ENCODE peak calls at places on chromosomes 12 and 14, in eight cellular contexts. A, L, V, W, M, O, E and Y are unnamed samples.

GRCh38 chr14:71594828-71595227 is 337.4 kb upstream of the RGS6 start:
- DNase-seq in E (no peak), M (no peak), O (no peak), V (no peak), A (peak), W (no peak), L (no peak), Y (no peak)

GRCh38 chr14:99752486-99753121 is 40.6 kb upstream of the EML1 start:
- DNase-seq in V (no peak), O (peak), L (peak), A (peak), W (peak), M (no peak), E (no peak), Y (no peak)

GRCh38 chr12:56220611-56221232 is 1.0 kb downstream of the RNF41 start:
- DNase-seq in M (no peak), W (peak), V (no peak), E (no peak), A (peak), O (no peak), L (no peak), Y (no peak)

GRCh38 chr12:92778525-92778924 is 75.7 kb downstream of the PLEKHG7 start:
- DNase-seq in O (no peak), L (no peak), V (no peak), A (no peak), M (no peak), W (no peak), E (no peak), Y (no peak)

GRCh38 chr12:89289720-89290119 is 62.6 kb downstream of the DUSP6 start:
- DNase-seq in L (no peak), E (no peak), V (no peak), W (no peak), M (no peak), O (no peak), A (no peak), Y (no peak)

GRCh38 chr12:2904260-2904659 is 13.6 kb downstream of the TULP3 start:
- DNase-seq in L (no peak), O (no peak), V (no peak), A (no peak), M (no peak), W (no peak), E (no peak), Y (no peak)

GRCh38 chr12:88207921-88208640 is 66.0 kb downstream of the TMTC3 start:
- DNase-seq in V (no peak), M (no peak), L (no peak), E (no peak), O (no peak), W (peak), A (peak), Y (no peak)

GRCh38 chr14:95182379-95182778 is 25.1 kb upstream of the DICER1 start:
- DNase-seq in V (no peak), W (no peak), E (no peak), O (no peak), A (no peak), L (no peak), M (peak), Y (no peak)

GRCh38 chr14:91872517-91873470 is 5.5 kb upstream of the TC2N start:
- DNase-seq in L (peak), A (peak), M (no peak), O (peak), W (peak), V (peak), E (peak), Y (peak)

GRCh38 chr12:96193725-96194571 is at the start of gene ELK3:
- DNase-seq in M (peak), O (peak), L (peak), E (peak), A (peak), W (peak), V (peak), Y (no peak)

GRCh38 chr12:25979563-25979962 is 21.1 kb downstream of the RASSF8 start:
- DNase-seq in M (no peak), V (no peak), W (peak), L (no peak), A (no peak), E (no peak), O (no peak), Y (no peak)

GRCh38 chr12:11026118-11026517 is 3.7 kb upstream of the TAS2R19 start:
- DNase-seq in O (no peak), M (peak), A (no peak), L (no peak), W (no peak), E (no peak), V (no peak), Y (no peak)

GRCh38 chr14:54881235-54881760 is 21.3 kb downstream of the GCH1 start:
- DNase-seq in V (peak), A (peak), E (no peak), W (peak), O (no peak), M (no peak), L (no peak), Y (no peak)

GRCh38 chr12:90174198-90174510 is 465.5 kb upstream of the ATP2B1 start:
- DNase-seq in E (no peak), O (no peak), V (no peak), M (no peak), W (peak), A (no peak), L (no peak), Y (no peak)

GRCh38 chr14:69620211-69620611 is 8.8 kb downstream of the SUSD6 start:
- DNase-seq in A (no peak), O (no peak), E (no peak), M (no peak), W (peak), L (no peak), V (no peak), Y (no peak)

GRCh38 chr12:124289634-124290600 is 5.0 kb upstream of the RFLNA start:
- DNase-seq in W (no peak), E (no peak), O (no peak), L (no peak), V (no peak), M (no peak), A (peak), Y (no peak)

GRCh38 chr14:95073947-95074346 is 83.4 kb downstream of the DICER1 start:
- DNase-seq in W (no peak), V (peak), E (no peak), L (no peak), A (no peak), O (no peak), M (no peak), Y (no peak)

GRCh38 chr12:51938744-51939143 is 12.8 kb upstream of the ACVR1B start:
- DNase-seq in M (no peak), L (no peak), V (no peak), E (no peak), O (no peak), W (peak), A (no peak), Y (no peak)

DNA sequence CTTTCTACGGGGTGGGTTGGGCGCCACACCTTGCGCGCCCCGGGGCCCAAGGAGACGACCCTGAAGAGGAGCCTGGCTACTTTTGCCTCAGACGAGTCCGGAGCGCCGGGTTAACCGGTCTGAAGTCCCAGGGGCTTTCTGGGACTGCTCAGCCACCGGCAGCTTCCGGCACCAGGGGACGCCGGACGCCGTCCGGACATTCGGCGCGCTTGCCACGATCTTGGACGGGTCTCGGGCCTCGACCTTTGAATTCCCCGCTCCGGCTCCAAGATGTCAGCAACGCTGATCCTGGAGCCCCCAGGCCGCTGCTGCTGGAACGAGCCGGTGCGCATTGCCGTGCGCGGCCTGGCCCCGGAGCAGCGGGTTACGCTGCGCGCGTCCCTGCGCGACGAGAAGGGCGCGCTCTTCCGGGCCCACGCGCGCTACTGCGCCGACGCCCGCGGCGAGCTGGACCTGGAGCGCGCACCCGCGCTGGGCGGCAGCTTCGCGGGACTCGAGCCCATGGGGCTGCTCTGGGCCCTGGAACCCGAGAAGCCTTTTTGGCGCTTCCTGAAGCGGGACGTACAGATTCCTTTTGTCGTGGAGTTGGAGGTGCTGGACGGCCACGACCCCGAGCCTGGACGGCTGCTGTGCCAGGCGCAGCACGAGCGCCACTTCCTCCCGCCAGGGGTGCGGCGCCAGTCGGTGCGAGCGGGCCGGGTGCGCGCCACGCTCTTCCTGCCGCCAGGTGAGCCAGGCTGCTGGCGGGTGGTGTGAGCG is at the start of gene ACOT4:
- DNase-seq in W (no peak), V (peak), L (peak), E (peak), O (peak), A (peak), M (peak), Y (no peak)
- TF ChIP-seq CTCF in W (peak), V (peak), L (peak), E (peak), O (peak), A (no peak), M (no peak), Y (no peak)

GRCh38 chr12:47818701-47819543 is 781 bp downstream of the HDAC7 start:
- DNase-seq in O (peak), E (peak), A (no peak), L (peak), V (peak), M (peak), W (no peak), Y (no peak)
- TF ChIP-seq CTCF in O (peak), E (peak), A (peak), L (peak), V (no peak), M (no peak), W (peak), Y (no peak)

DNA sequence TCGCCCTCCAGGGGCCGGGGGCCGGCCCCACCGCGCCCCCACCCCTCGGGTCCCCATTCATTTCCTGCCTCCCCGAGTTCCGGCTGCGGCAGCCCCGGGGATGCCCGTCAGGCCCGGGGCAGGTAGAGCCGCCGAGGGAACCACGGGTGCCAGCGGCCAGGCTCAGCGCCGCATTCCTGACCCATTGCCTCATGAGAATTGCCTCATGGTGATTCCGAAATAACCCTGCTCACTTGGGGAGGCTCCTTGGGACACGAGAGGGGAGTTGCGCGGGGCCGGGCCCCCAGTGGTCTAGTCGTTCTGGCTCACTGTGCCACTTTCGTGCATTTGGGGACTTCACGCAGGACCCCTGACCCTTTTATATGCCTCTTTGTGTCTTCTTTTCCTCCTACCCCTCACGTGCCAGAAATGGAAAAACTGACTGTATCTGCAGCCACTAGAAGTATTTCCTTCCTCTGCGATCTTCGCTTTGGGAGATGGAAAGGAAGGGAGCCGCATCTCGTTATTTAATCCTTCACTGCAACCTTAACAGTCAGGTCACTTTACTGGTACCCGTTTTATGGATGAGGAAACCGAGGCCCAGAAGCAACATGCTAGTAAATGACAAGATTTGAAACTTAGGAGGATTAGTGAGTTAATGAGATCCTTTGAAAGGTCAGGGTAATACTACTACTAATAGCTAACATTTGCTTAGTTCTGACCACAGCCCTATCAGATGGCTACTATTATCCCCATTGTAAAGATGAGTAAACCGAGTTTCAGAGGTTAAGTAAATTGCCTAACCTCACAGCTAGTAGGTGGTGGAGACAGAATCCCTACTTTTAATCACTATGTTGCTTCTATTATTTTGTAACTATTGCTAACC is 754 bp downstream of the PTPN11 start:
- DNase-seq in M (peak), V (peak), O (peak), A (peak), W (peak), L (peak), E (peak), Y (peak)
- TF ChIP-seq CTCF in M (no peak), V (peak), O (no peak), A (no peak), W (no peak), L (no peak), E (peak), Y (no peak)

GRCh38 chr12:115023279-115023678 is 339.3 kb upstream of the TBX3 start:
- DNase-seq in A (peak), V (peak), W (no peak), E (peak), O (peak), L (no peak), M (no peak), Y (no peak)
- TF ChIP-seq CTCF in A (no peak), V (no peak), W (no peak), E (no peak), O (no peak), L (no peak), M (no peak), Y (no peak)

GRCh38 chr12:71942259-71942658 is 3.6 kb downstream of the TPH2 start:
- DNase-seq in M (no peak), W (no peak), V (no peak), E (no peak), A (no peak), O (no peak), L (no peak), Y (no peak)

GRCh38 chr12:71941174-71941573 is 2.5 kb downstream of the TPH2 start:
- DNase-seq in W (no peak), A (no peak), O (no peak), E (no peak), L (no peak), V (no peak), M (no peak), Y (no peak)

GRCh38 chr12:71935594-71935993 is 3.1 kb upstream of the TPH2 start:
- DNase-seq in V (no peak), L (no peak), M (no peak), A (peak), E (no peak), W (peak), O (no peak), Y (no peak)

DNA sequence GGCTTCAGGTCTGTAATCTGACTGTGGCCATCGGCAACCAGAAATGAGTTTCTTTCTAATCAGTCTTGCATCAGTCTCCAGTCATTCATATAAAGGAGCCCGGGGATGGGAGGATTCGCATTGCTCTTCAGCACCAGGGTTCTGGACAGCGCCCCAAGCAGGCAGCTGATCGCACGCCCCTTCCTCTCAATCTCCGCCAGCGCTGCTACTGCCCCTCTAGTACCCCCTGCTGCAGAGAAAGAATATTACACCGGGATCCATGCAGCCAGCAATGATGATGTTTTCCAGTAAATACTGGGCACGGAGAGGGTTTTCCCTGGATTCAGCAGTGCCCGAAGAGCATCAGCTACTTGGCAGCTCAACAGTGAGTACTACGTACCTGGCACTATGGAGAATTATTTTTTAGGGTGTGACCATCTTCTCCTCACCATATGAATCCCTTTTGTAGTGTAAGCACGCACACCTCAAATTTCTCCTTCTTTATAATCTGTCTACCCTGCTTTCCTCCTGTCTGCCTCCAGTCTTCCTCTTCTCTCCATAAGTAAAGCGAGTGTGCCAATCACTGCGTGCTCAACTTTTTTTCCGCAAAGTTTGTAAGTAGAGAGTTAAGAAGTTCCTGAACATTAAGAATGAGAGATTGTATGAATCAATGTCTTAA is at the start of gene TPH2:
- DNase-seq in W (peak), V (peak), A (peak), E (peak), O (peak), M (peak), L (peak), Y (no peak)
- TF ChIP-seq CTCF in W (peak), V (peak), A (peak), E (peak), O (peak), M (peak), L (peak), Y (no peak)

GRCh38 chr12:100668939-100669536 is 95.6 kb downstream of the GAS2L3 start:
- DNase-seq in O (peak), V (peak), W (peak), A (peak), M (peak), E (peak), L (peak), Y (peak)

GRCh38 chr12:100674009-100674888 is 100.8 kb downstream of the GAS2L3 start:
- DNase-seq in E (no peak), O (no peak), W (no peak), M (no peak), A (no peak), V (no peak), L (no peak), Y (no peak)

GRCh38 chr12:100671396-100672074 is 98.1 kb downstream of the GAS2L3 start:
- DNase-seq in V (no peak), O (no peak), A (no peak), M (no peak), L (no peak), W (no peak), E (no peak), Y (no peak)

GRCh38 chr12:100669922-100670321 is 96.4 kb downstream of the GAS2L3 start:
- DNase-seq in M (no peak), V (no peak), A (no peak), E (no peak), L (no peak), W (no peak), O (no peak), Y (no peak)

DNA sequence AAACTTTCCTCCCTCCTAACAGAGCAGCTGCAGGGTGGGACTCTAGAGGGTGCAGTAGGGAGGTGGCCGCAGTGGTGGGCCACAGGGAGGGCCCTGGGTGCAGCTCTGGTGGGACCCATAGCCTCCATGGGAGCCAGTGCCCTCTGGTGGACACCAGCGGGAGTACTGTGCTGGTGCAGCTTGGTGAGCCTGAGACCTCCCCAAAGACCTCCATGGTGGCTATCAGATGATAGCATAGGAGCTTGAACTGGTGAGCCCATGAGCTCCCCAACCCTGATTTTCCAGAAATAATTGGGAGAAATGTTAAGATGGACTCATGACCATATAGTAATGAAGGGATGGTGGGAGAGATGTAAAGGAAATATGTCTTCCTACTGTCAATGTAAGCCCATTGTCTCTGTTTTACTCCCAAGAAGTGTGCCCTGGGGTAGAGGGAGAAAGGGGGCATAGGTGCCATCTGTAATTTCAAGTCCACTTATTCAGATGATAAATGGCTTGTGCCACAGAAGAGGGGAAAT is 98.7 kb downstream of the GAS2L3 start:
- DNase-seq in M (peak), O (no peak), E (peak), L (no peak), A (no peak), V (peak), W (no peak), Y (no peak)
- TF ChIP-seq CTCF in M (peak), O (peak), E (peak), L (peak), A (peak), V (peak), W (peak), Y (no peak)